ENCODE peak calls at places on chromosomes 1 and 21, in ten cellular contexts. K is C1 segment of cervical spinal cord; D is NT2/D1; V is activated T-cell treated with anti-CD3 and anti-CD28 coated beads, Interleukin-2, amount 50 U/mL, for 72 hours; U is CD4-positive, CD25-positive, alpha-beta regulatory T cell; C is NCI-H524; H is DMS53; E is endothelial cell; B is EH; R is HTR-8/SVneo. W is an unnamed sample.

GRCh38 chr1:245380790-245381535 is 226.2 kb downstream of the KIF26B start:
- DNase-seq in R (no peak), E (no peak), V (no peak), K (no peak), U (no peak), D (no peak), B (no peak), C (no peak), H (peak; percentile 25), W (peak; percentile 5)

GRCh38 chr1:227318852-227319607 is 738 bp upstream of the CDC42BPA start:
- DNase-seq in U (no peak), H (peak; percentile 86), V (no peak), R (peak; percentile 76), C (peak; percentile 73), B (peak; percentile 79), D (peak; percentile 91), K (no peak), E (peak; percentile 40), W (peak; percentile 28)

GRCh38 chr1:221908573-221908972 is 166.7 kb upstream of the DUSP10 start:
- DNase-seq in R (no peak), V (no peak), K (no peak), C (no peak), H (peak; percentile 86), E (no peak), B (no peak), D (no peak), U (no peak), W (no peak)

GRCh38 chr1:201288007-201288406 is 4.7 kb downstream of the PKP1 start:
- DNase-seq in C (no peak), H (no peak), K (no peak), B (no peak), E (no peak), U (no peak), D (no peak), V (no peak), R (no peak), W (no peak)

GRCh38 chr1:208129057-208129456 is 115.1 kb downstream of the PLXNA2 start:
- DNase-seq in C (no peak), K (no peak), D (no peak), R (no peak), E (no peak), V (no peak), U (no peak), H (no peak), B (peak; percentile 35), W (no peak)

GRCh38 chr1:43007377-43008105 is 48.9 kb upstream of the SLC2A1 start:
- DNase-seq in B (no peak), C (no peak), K (no peak), U (no peak), H (peak; percentile 52), V (no peak), E (peak; percentile 29), R (no peak), D (peak; percentile 68), W (no peak)

GRCh38 chr1:3911521-3911845 is 11.4 kb upstream of the C1orf174 start:
- DNase-seq in U (no peak), R (no peak), C (no peak), H (peak; percentile 33), B (no peak), E (no peak), D (no peak), V (no peak), K (no peak), W (no peak)

GRCh38 chr1:172446547-172446946 is 2.7 kb upstream of the PIGC start:
- DNase-seq in B (no peak), E (no peak), K (no peak), R (no peak), U (no peak), D (no peak), V (no peak), C (no peak), H (no peak), W (no peak)

GRCh38 chr1:187010571-187011309 is 182.0 kb downstream of the PLA2G4A start:
- DNase-seq in B (no peak), U (no peak), D (no peak), E (no peak), H (peak; percentile 41), R (no peak), K (no peak), V (no peak), C (no peak), W (no peak)

GRCh38 chr21:31180256-31181088 is 142.2 kb upstream of the KRTAP19-8 start:
- DNase-seq in H (peak; percentile 61), D (no peak), B (peak; percentile 32), R (no peak), C (peak; percentile 52), V (no peak), E (no peak), U (peak; percentile 79), K (no peak), W (peak; percentile 8)

W was measured in NCI-H2171.